ENCODE peak calls at places on chromosome 11, in seven cellular contexts. X, I, N, D, E, V and G are unnamed samples.

GRCh38 chr11:67404515-67405195 is 772 bp downstream of the TBC1D10C start:
- DNase-seq in X (no peak), I (no peak), N (no peak), D (no peak), E (no peak), V (peak), G (no peak)

GRCh38 chr11:112968988-112969714 is 7.9 kb downstream of the NCAM1 start:
- DNase-seq in X (no peak), I (no peak), N (no peak), D (no peak), E (no peak), V (no peak), G (no peak)

GRCh38 chr11:31254411-31254810 is 115.1 kb downstream of the DCDC1 start:
- DNase-seq in X (no peak), I (no peak), N (no peak), D (no peak), E (no peak), V (no peak), G (no peak)

GRCh38 chr11:6249822-6250555 is 9.6 kb upstream of the CCKBR start:
- DNase-seq in X (no peak), I (no peak), N (peak), D (peak), E (peak), V (no peak), G (no peak)

GRCh38 chr11:86623041-86623621 is 49.3 kb downstream of the ME3 start:
- DNase-seq in X (no peak), I (peak), N (no peak), D (no peak), E (no peak), V (no peak), G (no peak)

GRCh38 chr11:35303596-35304392 is 115.6 kb downstream of the SLC1A2 start:
- DNase-seq in X (no peak), I (no peak), N (peak), D (no peak), E (no peak), V (no peak), G (no peak)

GRCh38 chr11:3167143-3168119 is 2.3 kb upstream of the OSBPL5 start:
- DNase-seq in X (no peak), I (no peak), N (no peak), D (no peak), E (peak), V (peak), G (no peak)

GRCh38 chr11:107691003-107691402 is 20.9 kb downstream of the SLN start:
- DNase-seq in X (no peak), I (no peak), N (no peak), D (no peak), E (no peak), V (no peak), G (no peak)

GRCh38 chr11:47245586-47246357 is 2.8 kb downstream of the ACP2 start:
- DNase-seq in X (no peak), I (no peak), N (no peak), D (no peak), E (no peak), V (no peak), G (no peak)

GRCh38 chr11:12287374-12288211 is 89.8 kb upstream of the PARVA start:
- DNase-seq in X (no peak), I (peak), N (peak), D (peak), E (no peak), V (no peak), G (peak)

GRCh38 chr11:98531576-98531975 is 489.2 kb upstream of the CNTN5 start:
- DNase-seq in X (no peak), I (no peak), N (no peak), D (no peak), E (no peak), V (no peak), G (no peak)

GRCh38 chr11:95414217-95414616 is 183.2 kb upstream of the SESN3 start:
- DNase-seq in X (no peak), I (no peak), N (no peak), D (no peak), E (no peak), V (no peak), G (no peak)

GRCh38 chr11:876550-876949 is 33.9 kb downstream of the TSPAN4 start:
- DNase-seq in X (no peak), I (no peak), N (no peak), D (no peak), E (peak), V (peak), G (no peak)

GRCh38 chr11:44484211-44484610 is 81.3 kb upstream of the CD82 start:
- DNase-seq in X (no peak), I (peak), N (peak), D (no peak), E (no peak), V (no peak), G (no peak)

GRCh38 chr11:22130462-22131053 is 62.3 kb upstream of the ANO5 start:
- DNase-seq in X (no peak), I (no peak), N (no peak), D (no peak), E (no peak), V (no peak), G (no peak)

GRCh38 chr11:124123587-124123986 is 8.3 kb downstream of the VWA5A start:
- DNase-seq in X (no peak), I (no peak), N (no peak), D (no peak), E (no peak), V (no peak), G (no peak)

GRCh38 chr11:2801711-2802388 is 83.7 kb downstream of the CDKN1C start:
- DNase-seq in X (no peak), I (no peak), N (no peak), D (no peak), E (peak), V (peak), G (peak)

GRCh38 chr11:72751293-72752087 is 718 bp downstream of the ARAP1 start:
- DNase-seq in X (no peak), I (peak), N (no peak), D (no peak), E (no peak), V (peak), G (no peak)

GRCh38 chr11:46200537-46201281 is 76.8 kb upstream of the CREB3L1 start:
- DNase-seq in X (no peak), I (no peak), N (no peak), D (no peak), E (no peak), V (no peak), G (no peak)

GRCh38 chr11:112025682-112026081 is 474 bp downstream of the DLAT start:
- DNase-seq in X (no peak), I (no peak), N (peak), D (no peak), E (no peak), V (no peak), G (no peak)

GRCh38 chr11:86537541-86538222 is 134.7 kb downstream of the ME3 start:
- DNase-seq in X (no peak), I (no peak), N (no peak), D (no peak), E (no peak), V (no peak), G (no peak)

GRCh38 chr11:2382927-2383822 is 6.1 kb downstream of the CD81 start:
- DNase-seq in X (no peak), I (no peak), N (no peak), D (no peak), E (peak), V (peak), G (no peak)

GRCh38 chr11:131962818-131963217 is 592.4 kb downstream of the NTM start:
- DNase-seq in X (no peak), I (no peak), N (no peak), D (no peak), E (no peak), V (no peak), G (no peak)

GRCh38 chr11:57432714-57433163 is 5.8 kb upstream of the SLC43A3 start:
- DNase-seq in X (no peak), I (no peak), N (no peak), D (peak), E (no peak), V (no peak), G (no peak)

GRCh38 chr11:94858012-94858705 is 90.0 kb downstream of the AMOTL1 start:
- DNase-seq in X (no peak), I (no peak), N (no peak), D (no peak), E (no peak), V (no peak), G (no peak)

GRCh38 chr11:4156571-4156970 is 62.0 kb downstream of the RRM1 start:
- DNase-seq in X (no peak), I (no peak), N (no peak), D (no peak), E (no peak), V (no peak), G (no peak)

GRCh38 chr11:9859491-9860305 is 195.8 kb downstream of the SWAP70 start:
- DNase-seq in X (no peak), I (no peak), N (no peak), D (no peak), E (no peak), V (no peak), G (no peak)

GRCh38 chr11:1116104-1116503 is 41.4 kb downstream of the MUC2 start:
- DNase-seq in X (no peak), I (no peak), N (no peak), D (no peak), E (peak), V (no peak), G (peak)

GRCh38 chr11:84790849-84791427 is 836.2 kb downstream of the DLG2 start:
- DNase-seq in X (no peak), I (no peak), N (no peak), D (no peak), E (no peak), V (no peak), G (no peak)

GRCh38 chr11:44604171-44604581 is 38.7 kb downstream of the CD82 start:
- DNase-seq in X (no peak), I (no peak), N (no peak), D (no peak), E (no peak), V (no peak), G (no peak)

GRCh38 chr11:2666828-2667570 is 32.8 kb downstream of the KCNQ1OT1 start:
- DNase-seq in X (no peak), I (no peak), N (no peak), D (no peak), E (no peak), V (peak), G (peak)

GRCh38 chr11:14029415-14029814 is 66.9 kb downstream of the SPON1 start:
- DNase-seq in X (no peak), I (no peak), N (no peak), D (no peak), E (no peak), V (no peak), G (no peak)

GRCh38 chr11:134573857-134574256 is 161.8 kb upstream of the B3GAT1 start:
- DNase-seq in X (no peak), I (no peak), N (no peak), D (no peak), E (no peak), V (no peak), G (no peak)

GRCh38 chr11:6268811-6269210 is 9.2 kb downstream of the CCKBR start:
- DNase-seq in X (no peak), I (no peak), N (no peak), D (no peak), E (no peak), V (no peak), G (no peak)

GRCh38 chr11:34206598-34207300 is 101.3 kb downstream of the NAT10 start:
- DNase-seq in X (no peak), I (no peak), N (no peak), D (no peak), E (no peak), V (no peak), G (no peak)

DNA sequence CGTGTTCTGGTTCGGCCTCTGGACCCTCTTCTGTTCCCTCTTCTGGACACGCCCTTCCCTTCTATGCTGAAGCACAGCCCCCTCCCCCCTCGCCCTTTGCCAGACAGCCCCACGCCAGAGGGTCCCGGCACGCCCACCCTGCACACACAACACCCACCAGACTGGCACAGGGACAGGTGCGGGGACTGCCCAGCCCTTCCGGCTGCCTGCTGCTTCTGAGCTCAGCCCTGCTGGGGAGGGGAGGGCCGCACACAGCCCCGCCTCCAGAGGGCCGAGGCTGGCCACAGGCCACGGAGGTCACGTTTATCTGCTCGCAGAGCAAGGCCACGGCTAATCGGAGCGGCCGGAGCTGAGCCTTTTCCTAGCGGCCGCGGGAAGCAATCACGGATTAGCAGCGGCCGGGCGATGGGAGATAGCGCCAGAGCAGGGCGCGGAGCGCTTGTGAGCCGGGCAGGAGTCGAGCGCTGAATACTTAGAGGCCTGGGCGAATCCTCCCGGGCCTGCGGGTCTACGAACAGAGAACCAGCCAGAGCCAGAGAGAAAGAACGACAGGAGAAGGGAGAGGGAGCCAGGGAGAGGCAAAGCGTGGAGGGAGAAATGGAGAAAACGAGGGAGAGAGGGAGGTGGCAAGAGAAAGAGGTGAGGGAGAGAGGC is 21.5 kb downstream of the OTUB1 start:
- DNase-seq in X (no peak), I (no peak), N (peak), D (no peak), E (peak), V (peak), G (peak)
- TF ChIP-seq CTCF in X (no peak), I (no peak), N (no peak), D (no peak), E (peak), V (peak), G (peak)

DNA sequence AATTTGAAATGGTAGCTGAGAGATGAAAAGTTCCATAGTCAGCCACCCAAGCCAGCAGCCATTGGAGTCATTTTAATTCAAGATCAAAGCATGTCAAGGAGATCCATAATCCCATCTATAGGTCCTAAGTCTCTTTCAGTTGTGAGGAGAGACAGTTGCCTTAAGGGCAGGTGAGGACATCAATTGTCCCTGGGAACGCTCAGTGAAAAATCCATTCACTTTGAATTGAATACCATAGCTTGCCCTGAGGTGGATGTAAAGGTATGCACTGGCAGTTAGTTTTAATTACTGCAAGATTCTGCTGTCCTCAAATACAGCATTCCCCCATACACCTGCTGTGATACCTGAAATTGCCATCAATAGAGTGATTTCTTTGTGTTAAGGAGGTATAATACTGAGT is 25.3 kb upstream of the TBCEL start:
- DNase-seq in X (no peak), I (no peak), N (no peak), D (no peak), E (no peak), V (no peak), G (no peak)
- TF ChIP-seq CTCF in X (no peak), I (no peak), N (no peak), D (no peak), E (no peak), V (no peak), G (no peak)

DNA sequence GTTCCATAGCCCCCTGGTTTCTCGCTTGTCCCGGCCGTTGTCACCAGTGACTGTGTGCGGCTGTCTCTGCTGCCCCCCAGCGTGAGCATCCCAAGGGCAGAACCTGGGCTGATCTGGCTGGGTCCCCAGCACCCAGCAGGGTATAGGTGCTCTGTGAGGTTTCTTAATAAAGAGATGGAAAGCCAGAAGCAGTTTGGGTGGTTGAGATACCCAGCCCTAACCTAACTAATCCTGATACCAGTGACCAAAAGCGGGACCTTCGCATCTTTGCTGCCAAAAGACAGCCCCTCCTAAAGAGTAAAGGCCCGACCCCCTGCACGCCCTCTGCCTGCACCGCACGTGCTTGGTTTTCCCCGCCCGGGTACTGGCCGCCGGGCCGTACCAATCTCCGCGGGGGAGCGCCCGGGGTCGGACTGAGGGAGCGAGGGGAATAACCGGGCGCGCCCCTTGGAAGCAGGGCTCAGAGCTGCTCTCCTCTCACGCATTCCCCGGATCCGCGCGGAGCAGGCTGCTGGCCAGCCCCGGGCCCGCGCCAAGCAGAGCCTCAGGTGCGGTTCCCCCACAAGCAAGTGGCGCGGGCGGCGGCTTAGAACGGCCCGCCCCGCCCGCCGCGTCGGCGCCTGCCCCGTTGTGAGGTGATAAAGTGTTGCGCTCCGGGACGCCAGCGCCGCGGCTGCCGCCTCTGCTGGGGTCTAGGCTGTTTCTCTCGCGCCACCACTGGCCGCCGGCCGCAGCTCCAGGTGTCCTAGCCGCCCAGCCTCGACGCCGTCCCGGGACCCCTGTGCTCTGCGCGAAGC is at the start of gene DGAT2:
- DNase-seq in X (peak), I (peak), N (peak), D (no peak), E (peak), V (peak), G (no peak)
- TF ChIP-seq CTCF in X (no peak), I (peak), N (peak), D (no peak), E (peak), V (peak), G (peak)

DNA sequence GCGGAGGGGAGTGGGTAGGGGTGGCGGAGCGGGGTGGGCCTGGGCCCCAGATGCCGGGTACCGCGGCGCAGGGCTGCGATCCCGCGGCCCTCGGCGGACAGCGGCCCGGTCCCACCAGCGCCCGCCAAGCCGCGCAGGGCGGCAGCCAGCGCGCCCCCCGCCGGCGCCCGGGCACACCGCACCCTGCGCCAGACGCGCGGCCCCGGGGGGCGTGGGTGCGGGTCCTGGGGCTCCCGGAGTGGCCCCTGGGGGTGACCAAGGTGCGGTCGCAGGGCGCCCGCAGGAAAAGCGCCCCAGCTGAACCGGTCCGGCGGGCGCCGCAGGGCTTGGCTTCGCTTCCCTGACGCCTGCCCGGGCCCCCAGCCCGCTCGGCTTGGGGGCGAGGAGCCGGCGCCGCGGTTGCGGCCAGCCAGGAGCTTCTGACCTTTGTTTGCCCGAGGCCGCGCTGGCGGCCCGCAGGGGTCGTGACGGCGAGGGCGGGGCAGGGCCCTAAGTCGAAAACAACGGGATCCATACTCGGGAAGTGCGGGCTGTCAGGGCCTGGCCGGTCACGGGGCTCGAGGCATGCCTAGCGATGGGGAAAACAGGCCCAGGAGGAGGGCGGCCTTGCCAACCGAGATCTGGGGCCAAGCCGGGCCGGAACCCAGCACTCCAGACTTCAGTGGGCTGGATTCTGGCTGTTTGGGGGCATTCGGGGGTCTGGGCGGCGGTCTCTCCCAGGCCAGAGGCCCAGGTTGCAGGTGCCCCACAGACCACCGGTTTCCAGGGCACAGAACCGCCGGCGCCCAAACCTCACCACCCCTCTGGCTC is 581 bp upstream of the AP5B1 start:
- DNase-seq in X (no peak), I (no peak), N (peak), D (no peak), E (no peak), V (peak), G (peak)
- TF ChIP-seq CTCF in X (no peak), I (no peak), N (peak), D (no peak), E (peak), V (peak), G (peak)

DNA sequence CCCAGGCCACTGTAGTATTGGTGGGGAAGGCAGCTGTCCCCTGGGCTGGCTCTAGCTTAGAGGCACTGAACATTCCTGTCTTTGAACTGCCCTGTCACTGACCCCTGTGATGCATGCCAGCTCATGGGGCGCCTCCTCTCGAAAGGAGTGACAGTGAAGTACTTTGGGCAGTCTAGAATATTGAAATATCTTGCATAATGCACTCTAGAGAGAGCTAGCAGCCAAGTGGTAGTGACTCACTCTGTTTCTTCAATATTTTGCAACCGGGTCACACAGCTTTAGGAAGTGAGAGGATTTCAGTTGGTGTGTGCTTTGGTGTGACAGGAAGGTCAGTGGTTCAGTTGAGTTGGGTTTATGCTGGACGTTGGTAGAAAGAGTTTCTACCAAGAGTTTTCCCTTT is 35.5 kb upstream of the ST14 start:
- DNase-seq in X (no peak), I (peak), N (peak), D (peak), E (peak), V (peak), G (no peak)
- TF ChIP-seq CTCF in X (no peak), I (no peak), N (no peak), D (no peak), E (no peak), V (no peak), G (no peak)